ENCODE peak calls at places on chromosome 16, in ten cellular contexts. S is sigmoid colon, Y is Peyer's patch, J is colonic mucosa, X is osteoblast, O is astrocyte, D is pancreas, U is HCT116, N is A673, R is upper lobe of right lung. C is an unnamed sample. For H3K4me1, the result is how much of the 10 kb centered on the place peaks cover.

GRCh38 chr16:51510416-51510815 is 359.3 kb upstream of the SALL1 start:
- DNase-seq in S (no peak), Y (no peak), J (no peak), X (no peak), O (no peak), D (no peak), U (no peak), N (no peak), R (no peak), C (no peak)

GRCh38 chr16:58286769-58287433 is 7.9 kb downstream of the PRSS54 start:
- DNase-seq in S (no peak), Y (no peak), J (no peak), X (no peak), O (no peak), D (no peak), U (no peak), N (no peak), R (no peak), C (no peak)

GRCh38 chr16:66695935-66696668 is 441 bp downstream of the CMTM4 start:
- DNase-seq in S (peak), Y (peak), J (peak), X (no peak), O (no peak), D (peak), U (no peak), N (peak), R (peak), C (peak)

GRCh38 chr16:61829631-61830030 is 206.6 kb downstream of the CDH8 start:
- DNase-seq in S (no peak), Y (no peak), J (no peak), X (no peak), O (peak), D (no peak), U (no peak), N (peak), R (no peak), C (no peak)

GRCh38 chr16:2692251-2692947 is 10.1 kb downstream of the KCTD5 start:
- DNase-seq in S (no peak), Y (no peak), J (no peak), X (peak), O (peak), D (no peak), U (no peak), N (no peak), R (no peak), C (no peak)

GRCh38 chr16:27722892-27723450 is 173.0 kb downstream of the KATNIP start:
- DNase-seq in S (no peak), Y (peak), J (peak), X (no peak), O (no peak), D (no peak), U (no peak), N (no peak), R (no peak), C (no peak)

GRCh38 chr16:66025751-66026150 is 340.7 kb upstream of the CDH5 start:
- DNase-seq in S (no peak), Y (no peak), J (no peak), X (no peak), O (no peak), D (no peak), U (no peak), N (peak), R (no peak), C (no peak)

GRCh38 chr16:1812732-1813163 is 13.9 kb downstream of the HAGH start:
- DNase-seq in S (peak), Y (peak), J (peak), X (peak), O (peak), D (peak), U (peak), N (peak), R (peak), C (peak)

GRCh38 chr16:11572301-11572995 is 14.3 kb downstream of the LITAF start:
- DNase-seq in S (no peak), Y (no peak), J (no peak), X (no peak), O (no peak), D (no peak), U (no peak), N (no peak), R (peak), C (no peak)

GRCh38 chr16:16015849-16016248 is 66.4 kb downstream of the ABCC1 start:
- DNase-seq in S (no peak), Y (no peak), J (no peak), X (no peak), O (no peak), D (no peak), U (no peak), N (no peak), R (no peak), C (no peak)

GRCh38 chr16:11639925-11640899 is 28.0 kb upstream of the SNN start:
- DNase-seq in S (peak), Y (no peak), J (peak), X (peak), O (peak), D (peak), U (peak), N (peak), R (peak), C (peak)

GRCh38 chr16:81745704-81746558 is 33.2 kb upstream of the PLCG2 start:
- DNase-seq in S (peak), Y (peak), J (peak), X (peak), O (peak), D (peak), U (peak), N (peak), R (peak), C (peak)

GRCh38 chr16:78183886-78184553 is 84.6 kb downstream of the WWOX start:
- DNase-seq in S (no peak), Y (no peak), J (no peak), X (no peak), O (no peak), D (no peak), U (no peak), N (no peak), R (no peak), C (no peak)

GRCh38 chr16:678209-678857 is 1.9 kb upstream of the STUB1 start:
- DNase-seq in S (no peak), Y (no peak), J (no peak), X (no peak), O (no peak), D (no peak), U (no peak), N (no peak), R (no peak), C (no peak)

DNA sequence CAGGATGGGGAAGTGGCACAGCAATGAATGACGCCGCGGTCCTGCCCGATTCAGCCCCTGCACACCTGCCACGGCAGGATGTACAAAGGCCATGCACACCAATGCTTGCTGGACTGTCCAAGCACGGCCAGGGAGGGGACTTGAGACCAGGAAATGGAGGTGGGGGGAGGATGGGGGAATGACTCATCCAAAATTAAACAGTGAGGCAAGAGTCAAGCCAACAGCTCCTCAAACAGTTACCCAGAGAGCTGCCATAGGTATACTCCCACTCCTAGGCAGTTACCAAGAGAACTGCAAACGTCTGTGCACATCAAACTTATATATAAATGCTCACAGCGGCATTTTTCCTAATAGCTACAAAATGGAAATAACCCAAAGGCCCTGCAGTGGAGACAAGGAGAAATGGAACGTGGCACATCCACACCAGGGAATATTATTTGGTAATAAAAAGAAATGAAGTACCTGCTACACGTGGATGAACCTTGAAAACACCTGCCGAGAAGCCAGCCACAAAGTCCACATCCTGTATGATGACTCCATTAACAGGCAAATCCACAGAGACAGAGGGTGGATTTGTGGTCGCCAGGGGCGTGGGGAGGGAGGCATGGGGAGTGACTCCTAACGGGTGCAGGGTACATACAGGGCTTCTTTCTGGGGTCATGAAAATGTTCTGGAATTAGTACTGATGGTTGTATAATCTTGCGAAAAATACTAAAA is 54.1 kb downstream of the VAC14 start:
- DNase-seq in S (peak), Y (peak), J (peak), X (peak), O (peak), D (peak), U (peak), N (peak), R (peak), C (peak)
- H3K4me1 ChIP-seq in S (under half), Y (under half), J (under half), X (under half), O (half or more), D (under half), U (under half), N (under half), R (half or more), C (half or more)

DNA sequence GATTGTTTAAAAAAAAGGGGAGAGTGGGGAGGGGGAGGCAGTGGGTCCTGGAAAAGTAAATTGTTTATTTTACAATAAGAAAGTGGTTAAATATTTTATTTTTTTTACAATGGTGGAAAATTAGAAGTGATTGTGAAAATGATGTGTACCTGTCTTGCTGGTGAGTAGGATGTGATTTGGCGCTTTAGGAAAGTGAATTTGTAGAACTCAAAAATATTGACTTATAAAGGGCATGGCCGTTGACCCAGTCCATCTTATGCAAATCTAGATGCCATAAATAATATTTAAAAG is 10.2 kb upstream of the CES1 start:
- DNase-seq in S (no peak), Y (no peak), J (no peak), X (no peak), O (no peak), D (no peak), U (no peak), N (no peak), R (no peak), C (no peak)
- TF ChIP-seq CTCF in S (peak), Y (no peak), J (no peak), X (no peak), O (no peak), D (no peak), U (no peak), N (no peak), R (no peak), C (no peak)

GRCh38 chr16:85570735-85571562 is 42.2 kb upstream of the GSE1 start:
- DNase-seq in S (no peak), Y (no peak), J (no peak), X (no peak), O (no peak), D (no peak), U (no peak), N (no peak), R (peak), C (peak)

GRCh38 chr16:85568519-85568918 is 44.6 kb upstream of the GSE1 start:
- DNase-seq in S (no peak), Y (peak), J (peak), X (no peak), O (no peak), D (no peak), U (no peak), N (no peak), R (peak), C (peak)

GRCh38 chr16:85570213-85570734 is 42.8 kb upstream of the GSE1 start:
- DNase-seq in S (no peak), Y (no peak), J (no peak), X (no peak), O (no peak), D (no peak), U (peak), N (no peak), R (no peak), C (peak)

GRCh38 chr16:85569039-85569614 is 44.0 kb upstream of the GSE1 start:
- DNase-seq in S (no peak), Y (no peak), J (no peak), X (no peak), O (no peak), D (no peak), U (no peak), N (no peak), R (no peak), C (peak)

DNA sequence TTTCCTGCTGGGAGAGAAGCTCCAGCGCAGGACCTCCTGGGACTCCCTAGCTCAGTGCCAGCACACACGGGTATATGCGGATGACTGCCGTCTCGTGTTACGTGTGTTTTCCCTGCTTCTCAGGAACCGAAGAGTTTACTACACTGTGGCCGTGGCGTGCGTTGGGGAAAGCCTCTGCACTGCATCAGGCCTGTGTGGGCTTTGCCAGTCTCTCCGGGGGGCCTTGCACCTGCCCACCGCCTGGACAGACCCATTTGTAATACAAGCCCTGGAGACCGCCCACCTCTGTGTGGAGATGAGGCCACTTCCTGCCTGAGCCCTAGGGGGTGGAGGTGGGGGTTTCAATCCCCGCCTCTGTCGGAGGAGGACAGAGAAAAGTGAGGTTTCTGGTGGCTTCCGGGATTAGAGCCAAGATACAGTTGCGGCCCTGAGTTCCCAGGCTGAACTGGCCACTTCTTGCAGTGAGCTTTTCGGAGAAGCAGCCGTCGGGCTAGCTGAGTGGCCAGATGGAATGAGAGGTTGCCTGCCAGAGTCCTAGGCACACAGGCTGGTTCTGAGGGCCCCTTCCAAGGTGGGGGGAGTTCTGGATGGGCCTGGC is 43.4 kb upstream of the GSE1 start:
- DNase-seq in S (no peak), Y (no peak), J (no peak), X (peak), O (peak), D (peak), U (no peak), N (peak), R (no peak), C (peak)
- H3K27ac ChIP-seq in S (peak), Y (peak), J (no peak), X (peak), O (peak), D (peak), U (no peak), N (peak), R (peak), C (peak)

GRCh38 chr16:89317729-89318429 is 100.4 kb downstream of the ZNF778 start:
- DNase-seq in S (no peak), Y (no peak), J (peak), X (no peak), O (no peak), D (no peak), U (no peak), N (no peak), R (no peak), C (no peak)
- H3K4me1 ChIP-seq in S (under half), Y (under half), J (under half), X (half or more), O (half or more), D (under half), U (half or more), N (half or more), R (half or more), C (half or more)

C was measured in stomach.